ENCODE peak calls at places on chromosomes 2 and 18, in eight cellular contexts. One of them, this sample, is unnamed. For H3K4me1, the result is how much of the 10 kb centered on the place peaks cover.

GRCh38 chr2:16633632-16634430 is 31.8 kb downstream of the CYRIA start:
- DNase-seq in cardiac muscle cell: peak
- DNase-seq in suprapubic skin: no peak
- DNase-seq in GM23338: no peak
- DNase-seq in testis: no peak
- DNase-seq in endothelial cell of umbilical vein: peak
- DNase-seq in GM23248: no peak
- DNase-seq in fibroblast of lung: peak
- DNase-seq in this sample: no peak

GRCh38 chr18:39037925-39038324 is 1472.3 kb upstream of the CELF4 start:
- DNase-seq in fibroblast of lung: no peak
- DNase-seq in suprapubic skin: no peak
- DNase-seq in cardiac muscle cell: no peak
- DNase-seq in testis: no peak
- DNase-seq in GM23338: no peak
- DNase-seq in endothelial cell of umbilical vein: no peak
- DNase-seq in GM23248: no peak
- DNase-seq in this sample: no peak

GRCh38 chr2:237312021-237312755 is 101.8 kb downstream of the COL6A3 start:
- DNase-seq in suprapubic skin: no peak
- DNase-seq in GM23248: peak
- DNase-seq in endothelial cell of umbilical vein: no peak
- DNase-seq in fibroblast of lung: peak
- DNase-seq in GM23338: no peak
- DNase-seq in testis: no peak
- DNase-seq in cardiac muscle cell: no peak
- DNase-seq in this sample: no peak

GRCh38 chr18:5064846-5065245 is 132.2 kb downstream of the AKAIN1 start:
- DNase-seq in fibroblast of lung: no peak
- DNase-seq in suprapubic skin: no peak
- DNase-seq in testis: no peak
- DNase-seq in cardiac muscle cell: no peak
- DNase-seq in GM23338: no peak
- DNase-seq in endothelial cell of umbilical vein: no peak
- DNase-seq in GM23248: peak
- DNase-seq in this sample: no peak

GRCh38 chr18:21656402-21656801 is 44.3 kb downstream of the SNRPD1 start:
- DNase-seq in testis: no peak
- DNase-seq in endothelial cell of umbilical vein: peak
- DNase-seq in fibroblast of lung: peak
- DNase-seq in GM23338: no peak
- DNase-seq in cardiac muscle cell: no peak
- DNase-seq in GM23248: peak
- DNase-seq in suprapubic skin: no peak
- DNase-seq in this sample: no peak

GRCh38 chr2:29487967-29488550 is 372.8 kb downstream of the CLIP4 start:
- DNase-seq in cardiac muscle cell: no peak
- DNase-seq in suprapubic skin: no peak
- DNase-seq in GM23338: no peak
- DNase-seq in GM23248: peak
- DNase-seq in fibroblast of lung: peak
- DNase-seq in testis: no peak
- DNase-seq in endothelial cell of umbilical vein: no peak
- DNase-seq in this sample: no peak

GRCh38 chr18:9835796-9836195 is 50.0 kb upstream of the TXNDC2 start:
- DNase-seq in testis: no peak
- DNase-seq in GM23338: no peak
- DNase-seq in cardiac muscle cell: no peak
- DNase-seq in fibroblast of lung: peak
- DNase-seq in GM23248: no peak
- DNase-seq in suprapubic skin: no peak
- DNase-seq in endothelial cell of umbilical vein: no peak
- DNase-seq in this sample: no peak

GRCh38 chr2:211093743-211094303 is 537.4 kb downstream of the CPS1 start:
- DNase-seq in testis: no peak
- DNase-seq in cardiac muscle cell: peak
- DNase-seq in GM23248: peak
- DNase-seq in fibroblast of lung: no peak
- DNase-seq in suprapubic skin: no peak
- DNase-seq in GM23338: peak
- DNase-seq in endothelial cell of umbilical vein: peak
- DNase-seq in this sample: no peak

GRCh38 chr2:28234807-28235206 is 157.9 kb upstream of the FOSL2 start:
- DNase-seq in testis: no peak
- DNase-seq in GM23338: no peak
- DNase-seq in fibroblast of lung: no peak
- DNase-seq in cardiac muscle cell: no peak
- DNase-seq in GM23248: no peak
- DNase-seq in endothelial cell of umbilical vein: no peak
- DNase-seq in suprapubic skin: no peak
- DNase-seq in this sample: no peak

GRCh38 chr2:28232267-28232666 is 160.4 kb upstream of the FOSL2 start:
- DNase-seq in cardiac muscle cell: no peak
- DNase-seq in GM23338: no peak
- DNase-seq in GM23248: peak
- DNase-seq in suprapubic skin: no peak
- DNase-seq in fibroblast of lung: no peak
- DNase-seq in endothelial cell of umbilical vein: no peak
- DNase-seq in testis: no peak
- DNase-seq in this sample: no peak

GRCh38 chr2:28228419-28228995 is 164.2 kb upstream of the FOSL2 start:
- DNase-seq in testis: no peak
- DNase-seq in GM23248: no peak
- DNase-seq in cardiac muscle cell: no peak
- DNase-seq in fibroblast of lung: no peak
- DNase-seq in endothelial cell of umbilical vein: no peak
- DNase-seq in GM23338: no peak
- DNase-seq in suprapubic skin: no peak
- DNase-seq in this sample: no peak

GRCh38 chr2:28231110-28231621 is 161.5 kb upstream of the FOSL2 start:
- DNase-seq in testis: no peak
- DNase-seq in fibroblast of lung: peak
- DNase-seq in GM23248: peak
- DNase-seq in endothelial cell of umbilical vein: no peak
- DNase-seq in GM23338: no peak
- DNase-seq in suprapubic skin: no peak
- DNase-seq in cardiac muscle cell: no peak
- DNase-seq in this sample: no peak

DNA sequence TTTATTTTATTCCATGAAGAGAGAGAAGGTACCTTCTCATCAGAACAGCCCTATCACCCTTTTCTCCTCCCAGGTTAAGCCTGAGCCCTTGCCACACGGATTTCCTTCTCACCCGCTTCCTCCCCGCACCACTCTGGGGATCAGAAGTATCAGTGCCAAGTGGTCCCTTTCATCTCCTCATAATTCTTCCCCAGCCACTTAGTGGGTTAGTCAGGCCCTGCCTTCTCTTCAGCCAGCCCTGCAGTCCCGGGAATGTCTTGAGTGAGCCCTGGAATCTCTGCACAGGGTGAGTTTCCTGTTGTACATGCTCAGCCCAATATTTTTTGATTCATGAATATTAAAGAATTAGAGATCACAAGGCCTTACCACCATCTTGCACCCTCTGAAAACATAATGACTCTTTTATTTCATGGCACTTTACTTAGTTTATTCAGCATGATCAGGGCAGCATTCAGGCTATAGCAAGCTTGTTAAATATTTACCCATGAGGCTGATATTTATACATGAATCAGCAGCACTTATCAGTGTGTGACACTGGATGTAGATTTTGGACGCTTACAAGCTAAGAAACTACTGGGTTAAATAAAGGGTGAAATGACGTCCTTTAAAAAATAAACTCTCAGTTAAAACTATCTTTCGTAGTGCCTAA is 159.5 kb upstream of the FOSL2 start:
- DNase-seq in testis: no peak
- DNase-seq in suprapubic skin: no peak
- DNase-seq in GM23248: peak
- DNase-seq in fibroblast of lung: peak
- DNase-seq in endothelial cell of umbilical vein: no peak
- DNase-seq in cardiac muscle cell: peak
- DNase-seq in GM23338: no peak
- DNase-seq in this sample: no peak
- H3K27ac ChIP-seq in testis: no peak
- H3K27ac ChIP-seq in suprapubic skin: no peak
- H3K27ac ChIP-seq in GM23248: peak
- H3K27ac ChIP-seq in fibroblast of lung: no peak
- H3K27ac ChIP-seq in endothelial cell of umbilical vein: no peak
- H3K27ac ChIP-seq in cardiac muscle cell: no peak
- H3K27ac ChIP-seq in GM23338: no peak
- H3K27ac ChIP-seq in this sample: no peak

GRCh38 chr18:46097853-46098615 is at the start of gene ATP5F1A:
- DNase-seq in suprapubic skin: peak
- DNase-seq in cardiac muscle cell: peak
- DNase-seq in endothelial cell of umbilical vein: peak
- DNase-seq in fibroblast of lung: peak
- DNase-seq in GM23248: peak
- DNase-seq in GM23338: peak
- DNase-seq in testis: peak
- DNase-seq in this sample: peak

GRCh38 chr18:46097378-46097852 is 681 bp downstream of the ATP5F1A start:
- DNase-seq in suprapubic skin: no peak
- DNase-seq in cardiac muscle cell: peak
- DNase-seq in fibroblast of lung: no peak
- DNase-seq in GM23338: no peak
- DNase-seq in endothelial cell of umbilical vein: no peak
- DNase-seq in testis: no peak
- DNase-seq in GM23248: peak
- DNase-seq in this sample: no peak

GRCh38 chr18:46096651-46097300 is 1.3 kb downstream of the ATP5F1A start:
- DNase-seq in suprapubic skin: no peak
- DNase-seq in fibroblast of lung: peak
- DNase-seq in testis: peak
- DNase-seq in endothelial cell of umbilical vein: no peak
- DNase-seq in GM23338: no peak
- DNase-seq in GM23248: peak
- DNase-seq in cardiac muscle cell: no peak
- DNase-seq in this sample: no peak

GRCh38 chr18:46099463-46099862 is 1.4 kb upstream of the ATP5F1A start:
- DNase-seq in suprapubic skin: no peak
- DNase-seq in fibroblast of lung: no peak
- DNase-seq in GM23248: no peak
- DNase-seq in testis: no peak
- DNase-seq in endothelial cell of umbilical vein: no peak
- DNase-seq in GM23338: no peak
- DNase-seq in cardiac muscle cell: no peak
- DNase-seq in this sample: no peak

DNA sequence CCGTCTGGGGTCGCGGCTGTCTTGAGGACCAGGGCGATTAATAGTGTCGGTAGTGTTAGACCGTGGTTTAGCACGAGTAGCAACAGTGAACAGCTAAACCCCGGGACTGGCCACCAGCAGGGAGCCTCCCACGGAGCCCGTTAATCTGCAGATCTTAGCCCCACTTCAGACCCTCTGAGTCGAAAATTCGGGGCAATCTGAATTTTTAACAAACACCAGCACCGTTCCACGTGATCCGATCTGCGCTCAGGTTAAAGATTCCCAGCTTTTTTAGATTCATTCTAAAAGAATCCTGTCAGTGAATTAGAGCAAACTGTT is 479 bp upstream of the ATP5F1A start:
- DNase-seq in GM23248: no peak
- DNase-seq in endothelial cell of umbilical vein: no peak
- DNase-seq in suprapubic skin: no peak
- DNase-seq in fibroblast of lung: no peak
- DNase-seq in GM23338: no peak
- DNase-seq in testis: no peak
- DNase-seq in cardiac muscle cell: no peak
- DNase-seq in this sample: no peak
- H3K4me1 ChIP-seq in GM23248: under half
- H3K4me1 ChIP-seq in endothelial cell of umbilical vein: under half
- H3K4me1 ChIP-seq in suprapubic skin: under half
- H3K4me1 ChIP-seq in fibroblast of lung: under half
- H3K4me1 ChIP-seq in GM23338: under half
- H3K4me1 ChIP-seq in testis: under half
- H3K4me1 ChIP-seq in cardiac muscle cell: under half
- H3K4me1 ChIP-seq in this sample: under half

GRCh38 chr2:230925443-230925878 is 419 bp upstream of the GPR55 start:
- DNase-seq in endothelial cell of umbilical vein: no peak
- DNase-seq in GM23338: no peak
- DNase-seq in testis: no peak
- DNase-seq in fibroblast of lung: no peak
- DNase-seq in cardiac muscle cell: no peak
- DNase-seq in GM23248: no peak
- DNase-seq in suprapubic skin: no peak
- DNase-seq in this sample: no peak

GRCh38 chr2:230924092-230924469 is 961 bp downstream of the GPR55 start:
- DNase-seq in cardiac muscle cell: no peak
- DNase-seq in fibroblast of lung: no peak
- DNase-seq in GM23338: no peak
- DNase-seq in suprapubic skin: no peak
- DNase-seq in testis: no peak
- DNase-seq in GM23248: no peak
- DNase-seq in endothelial cell of umbilical vein: no peak
- DNase-seq in this sample: no peak

GRCh38 chr2:230922951-230923717 is 1.9 kb downstream of the GPR55 start:
- DNase-seq in suprapubic skin: peak
- DNase-seq in cardiac muscle cell: no peak
- DNase-seq in endothelial cell of umbilical vein: no peak
- DNase-seq in testis: no peak
- DNase-seq in GM23338: no peak
- DNase-seq in fibroblast of lung: no peak
- DNase-seq in GM23248: no peak
- DNase-seq in this sample: no peak

GRCh38 chr2:230925879-230926765 is 1.1 kb upstream of the GPR55 start:
- DNase-seq in suprapubic skin: peak
- DNase-seq in fibroblast of lung: no peak
- DNase-seq in GM23338: no peak
- DNase-seq in GM23248: no peak
- DNase-seq in cardiac muscle cell: no peak
- DNase-seq in endothelial cell of umbilical vein: no peak
- DNase-seq in testis: no peak
- DNase-seq in this sample: no peak

DNA sequence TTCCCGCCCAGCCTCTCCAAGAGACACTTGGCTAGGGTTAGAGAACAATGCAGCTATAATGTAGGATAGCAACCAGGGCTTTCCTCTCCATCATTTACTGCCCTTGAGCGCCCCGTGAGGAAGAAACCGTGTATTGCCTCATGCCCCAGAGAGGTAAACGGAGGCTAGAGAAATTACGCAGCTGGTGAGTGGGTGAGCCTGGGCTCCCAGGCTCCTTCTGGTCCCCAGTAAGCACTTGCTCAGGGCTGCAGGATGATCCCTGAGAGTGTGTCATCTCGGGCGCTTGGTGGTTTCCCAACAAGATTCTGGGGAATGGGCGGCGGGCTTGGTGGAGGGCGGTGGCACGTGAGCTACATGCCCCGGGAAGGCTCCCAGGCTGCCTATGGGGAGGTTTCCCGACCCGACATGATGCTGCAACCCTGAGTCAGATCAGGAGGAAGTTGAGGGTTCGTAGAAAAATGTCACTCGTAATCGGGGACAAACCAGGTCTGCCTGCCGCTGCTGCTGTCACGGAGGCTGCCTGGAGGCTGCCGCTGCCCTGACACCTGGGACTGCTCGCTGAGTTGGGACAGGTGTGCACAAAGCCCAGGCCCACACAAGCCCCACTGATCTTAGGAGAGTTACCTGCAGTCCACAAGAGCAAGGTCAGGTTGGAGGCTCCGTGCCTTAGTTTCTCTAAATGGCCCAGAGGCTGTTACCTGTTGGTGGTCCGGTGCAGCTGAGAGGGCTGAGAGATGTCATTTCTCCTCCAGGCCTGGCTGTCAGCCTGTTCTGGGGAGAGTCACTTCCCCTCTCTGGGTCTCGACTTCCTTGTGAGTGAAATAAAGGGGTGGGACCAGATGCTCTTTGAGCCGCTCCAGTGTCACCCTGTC is at the start of gene GPR55:
- DNase-seq in endothelial cell of umbilical vein: no peak
- DNase-seq in GM23338: peak
- DNase-seq in GM23248: no peak
- DNase-seq in cardiac muscle cell: no peak
- DNase-seq in testis: no peak
- DNase-seq in suprapubic skin: peak
- DNase-seq in fibroblast of lung: no peak
- DNase-seq in this sample: peak
- H3K4me3 ChIP-seq in endothelial cell of umbilical vein: no peak
- H3K4me3 ChIP-seq in GM23338: no peak
- H3K4me3 ChIP-seq in GM23248: no peak
- H3K4me3 ChIP-seq in cardiac muscle cell: no peak
- H3K4me3 ChIP-seq in testis: no peak
- H3K4me3 ChIP-seq in suprapubic skin: no peak
- H3K4me3 ChIP-seq in fibroblast of lung: no peak
- H3K4me3 ChIP-seq in this sample: no peak

DNA sequence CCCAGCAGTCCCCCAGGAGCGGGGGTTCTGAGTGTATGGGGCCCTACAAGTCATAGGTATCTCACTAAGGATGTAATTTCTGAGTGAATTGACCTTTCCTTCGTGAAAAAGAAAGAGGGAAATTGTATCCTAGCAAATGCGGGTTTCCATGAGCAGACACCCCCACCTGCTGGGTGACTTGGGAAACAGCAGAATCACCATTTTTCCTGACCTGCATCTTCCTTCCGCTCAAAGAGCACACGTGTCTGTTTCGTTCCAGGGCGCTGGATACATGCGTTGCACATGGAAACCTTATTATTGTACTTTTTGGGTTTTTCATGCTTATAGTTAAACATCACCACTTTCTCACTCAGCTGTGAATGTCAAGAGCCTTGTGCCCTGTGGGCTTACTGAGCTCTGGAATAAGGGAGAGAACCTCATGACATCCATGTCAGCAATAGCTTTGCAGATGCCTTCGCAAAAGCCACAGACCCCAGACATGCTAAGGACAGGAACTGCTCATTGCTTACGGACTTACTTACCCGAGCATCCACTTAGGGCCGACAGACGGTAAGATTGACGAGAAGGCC is 132.8 kb downstream of the TPO start:
- DNase-seq in endothelial cell of umbilical vein: peak
- DNase-seq in suprapubic skin: no peak
- DNase-seq in testis: peak
- DNase-seq in fibroblast of lung: peak
- DNase-seq in GM23248: peak
- DNase-seq in GM23338: peak
- DNase-seq in cardiac muscle cell: peak
- DNase-seq in this sample: no peak
- H3K27ac ChIP-seq in endothelial cell of umbilical vein: no peak
- H3K27ac ChIP-seq in suprapubic skin: no peak
- H3K27ac ChIP-seq in testis: no peak
- H3K27ac ChIP-seq in fibroblast of lung: no peak
- H3K27ac ChIP-seq in GM23248: no peak
- H3K27ac ChIP-seq in GM23338: no peak
- H3K27ac ChIP-seq in cardiac muscle cell: no peak
- H3K27ac ChIP-seq in this sample: no peak